ENCODE peak calls at places on chromosomes 6 and 20, in six cellular contexts. R is activated CD8-positive, alpha-beta memory T cell treated with anti-CD3 and anti-CD28 coated beads, Interleukin-2, amount 50 U/mL, for 48 hours; F is lung; W is KBM-7; H is astrocyte of the spinal cord; Q is AG08395. Z is an unnamed sample.

GRCh38 chr6:64000873-64001497 is 365.4 kb downstream of the PHF3 start:
- DNase-seq in R (no peak), F (no peak), W (no peak), H (no peak), Q (no peak), Z (no peak)

GRCh38 chr6:125773387-125774341 is 17.1 kb upstream of the NCOA7 start:
- DNase-seq in R (no peak), F (no peak), W (no peak), H (no peak), Q (no peak), Z (no peak)

GRCh38 chr6:143601501-143601900 is 76.3 kb upstream of the PHACTR2 start:
- DNase-seq in R (no peak), F (no peak), W (no peak), H (no peak), Q (no peak), Z (no peak)

GRCh38 chr6:16909599-16910360 is 148.5 kb upstream of the ATXN1 start:
- DNase-seq in R (no peak), F (no peak), W (no peak), H (peak), Q (peak), Z (no peak)

GRCh38 chr6:132948889-132949288 is 134.5 kb downstream of the RPS12 start:
- DNase-seq in R (no peak), F (no peak), W (no peak), H (no peak), Q (no peak), Z (no peak)

GRCh38 chr6:34239240-34239825 is 2.7 kb downstream of the HMGA1 start:
- DNase-seq in R (peak), F (no peak), W (no peak), H (no peak), Q (no peak), Z (no peak)

GRCh38 chr6:73732845-73733675 is 37.1 kb downstream of the CD109 start:
- DNase-seq in R (peak), F (peak), W (peak), H (peak), Q (peak), Z (peak)

GRCh38 chr20:59386819-59387218 is 86.4 kb downstream of the EDN3 start:
- DNase-seq in R (no peak), F (no peak), W (no peak), H (no peak), Q (no peak), Z (no peak)

GRCh38 chr6:33850294-33850693 is 46.5 kb upstream of the MLN start:
- DNase-seq in R (no peak), F (no peak), W (no peak), H (no peak), Q (no peak), Z (no peak)

GRCh38 chr20:17480696-17481095 is 50.5 kb downstream of the BFSP1 start:
- DNase-seq in R (no peak), F (no peak), W (no peak), H (no peak), Q (no peak), Z (peak)

GRCh38 chr6:32189082-32189741 is 790 bp downstream of the PBX2 start:
- DNase-seq in R (no peak), F (no peak), W (no peak), H (no peak), Q (no peak), Z (no peak)

GRCh38 chr6:133159269-133159795 is 81.8 kb upstream of the EYA4 start:
- DNase-seq in R (no peak), F (no peak), W (no peak), H (no peak), Q (no peak), Z (no peak)

GRCh38 chr6:116118608-116119007 is 7.3 kb downstream of the COL10A1 start:
- DNase-seq in R (no peak), F (no peak), W (no peak), H (peak), Q (peak), Z (no peak)

GRCh38 chr20:20369353-20370086 is 1.6 kb downstream of the INSM1 start:
- DNase-seq in R (peak), F (no peak), W (peak), H (no peak), Q (no peak), Z (no peak)

GRCh38 chr6:112038756-112039430 is 15.0 kb upstream of the CCN6 start:
- DNase-seq in R (no peak), F (no peak), W (no peak), H (no peak), Q (no peak), Z (no peak)

GRCh38 chr6:124052120-124052519 is 248.5 kb downstream of the NKAIN2 start:
- DNase-seq in R (no peak), F (no peak), W (no peak), H (no peak), Q (no peak), Z (no peak)

GRCh38 chr20:62321521-62321948 is 18.7 kb downstream of the ADRM1 start:
- DNase-seq in R (no peak), F (no peak), W (no peak), H (no peak), Q (no peak), Z (no peak)

GRCh38 chr20:9407805-9408421 is 106.5 kb upstream of the LAMP5 start:
- DNase-seq in R (peak), F (peak), W (peak), H (peak), Q (peak), Z (peak)

GRCh38 chr6:136343275-136343674 is 53.6 kb upstream of the BCLAF1 start:
- DNase-seq in R (no peak), F (no peak), W (no peak), H (no peak), Q (no peak), Z (no peak)

GRCh38 chr6:154276810-154277577 is 79.6 kb downstream of the IPCEF1 start:
- DNase-seq in R (peak), F (no peak), W (peak), H (peak), Q (peak), Z (no peak)

GRCh38 chr20:46011631-46012482 is 3.1 kb downstream of the MMP9 start:
- DNase-seq in R (peak), F (peak), W (peak), H (no peak), Q (peak), Z (peak)

GRCh38 chr20:20003088-20003954 is 13.8 kb upstream of the NAA20 start:
- DNase-seq in R (no peak), F (no peak), W (peak), H (no peak), Q (no peak), Z (peak)

GRCh38 chr20:53493201-53493908 is 100.3 kb downstream of the ZNF217 start:
- DNase-seq in R (no peak), F (no peak), W (no peak), H (no peak), Q (peak), Z (no peak)

GRCh38 chr6:85240787-85241186 is 209.1 kb upstream of the NT5E start:
- DNase-seq in R (no peak), F (no peak), W (no peak), H (peak), Q (no peak), Z (no peak)

GRCh38 chr20:58044286-58044685 is 184.2 kb downstream of the ANKRD60 start:
- DNase-seq in R (peak), F (peak), W (no peak), H (no peak), Q (no peak), Z (no peak)

GRCh38 chr6:166068768-166069167 is 98.9 kb downstream of the TBXT start:
- DNase-seq in R (no peak), F (no peak), W (no peak), H (no peak), Q (no peak), Z (no peak)

GRCh38 chr6:26250806-26251075 is 114.3 kb upstream of the BTN3A2 start:
- DNase-seq in R (no peak), F (no peak), W (no peak), H (no peak), Q (peak), Z (no peak)

GRCh38 chr20:9927224-9927623 is 88.3 kb upstream of the PAK5 start:
- DNase-seq in R (no peak), F (no peak), W (no peak), H (no peak), Q (no peak), Z (no peak)

GRCh38 chr6:76262240-76262639 is 189.8 kb upstream of the IMPG1 start:
- DNase-seq in R (no peak), F (no peak), W (no peak), H (no peak), Q (no peak), Z (no peak)

GRCh38 chr6:155676346-155676745 is 220.7 kb upstream of the NOX3 start:
- DNase-seq in R (no peak), F (no peak), W (no peak), H (no peak), Q (no peak), Z (no peak)

GRCh38 chr6:70847091-70847490 is 109.8 kb downstream of the B3GAT2 start:
- DNase-seq in R (no peak), F (no peak), W (no peak), H (no peak), Q (no peak), Z (no peak)

GRCh38 chr20:1946762-1947534 is 46.9 kb downstream of the PDYN start:
- DNase-seq in R (no peak), F (no peak), W (no peak), H (no peak), Q (no peak), Z (peak)

GRCh38 chr6:151763303-151763702 is 44.2 kb upstream of the ESR1 start:
- DNase-seq in R (no peak), F (no peak), W (no peak), H (peak), Q (peak), Z (no peak)

GRCh38 chr6:72620866-72621242 is 1.0 kb upstream of the KCNQ5 start:
- DNase-seq in R (peak), F (no peak), W (no peak), H (peak), Q (no peak), Z (no peak)

Z was measured in right atrium auricular region.